ENCODE peak calls at places on chromosome 13, in nine cellular contexts. One of them, this sample, is unnamed. For H3K79me2, the result is how much of the 10 kb centered on the place peaks cover.

GRCh38 chr13:106393776-106394175 is 141.7 kb downstream of the EFNB2 start:
- DNase-seq in GM23338: no peak
- DNase-seq in Karpas-422: no peak
- DNase-seq in H1: no peak
- DNase-seq in DND-41: no peak
- DNase-seq in mammary epithelial cell: peak
- DNase-seq in H9: no peak
- DNase-seq in HCT116: no peak
- DNase-seq in astrocyte: no peak
- DNase-seq in this sample: peak

GRCh38 chr13:51932231-51932630 is 70.5 kb downstream of the CCDC70 start:
- DNase-seq in GM23338: no peak
- DNase-seq in Karpas-422: no peak
- DNase-seq in H1: no peak
- DNase-seq in DND-41: no peak
- DNase-seq in mammary epithelial cell: no peak
- DNase-seq in H9: no peak
- DNase-seq in HCT116: no peak
- DNase-seq in astrocyte: no peak
- DNase-seq in this sample: no peak

GRCh38 chr13:66992183-66992582 is 238.0 kb downstream of the PCDH9 start:
- DNase-seq in GM23338: no peak
- DNase-seq in Karpas-422: no peak
- DNase-seq in H1: no peak
- DNase-seq in DND-41: no peak
- DNase-seq in mammary epithelial cell: peak
- DNase-seq in H9: no peak
- DNase-seq in HCT116: no peak
- DNase-seq in astrocyte: peak
- DNase-seq in this sample: no peak

GRCh38 chr13:30593001-30593400 is 24.7 kb upstream of the USPL1 start:
- DNase-seq in GM23338: no peak
- DNase-seq in Karpas-422: no peak
- DNase-seq in H1: no peak
- DNase-seq in DND-41: no peak
- DNase-seq in mammary epithelial cell: no peak
- DNase-seq in H9: no peak
- DNase-seq in HCT116: no peak
- DNase-seq in astrocyte: no peak
- DNase-seq in this sample: no peak

GRCh38 chr13:78993792-78994191 is 334.8 kb upstream of the OBI1 start:
- DNase-seq in GM23338: peak
- DNase-seq in Karpas-422: no peak
- DNase-seq in H1: no peak
- DNase-seq in DND-41: no peak
- DNase-seq in mammary epithelial cell: no peak
- DNase-seq in H9: no peak
- DNase-seq in HCT116: no peak
- DNase-seq in astrocyte: no peak
- DNase-seq in this sample: no peak

GRCh38 chr13:56182598-56182997 is 958.1 kb upstream of the PRR20A start:
- DNase-seq in GM23338: no peak
- DNase-seq in Karpas-422: no peak
- DNase-seq in H1: no peak
- DNase-seq in DND-41: no peak
- DNase-seq in mammary epithelial cell: no peak
- DNase-seq in H9: no peak
- DNase-seq in HCT116: no peak
- DNase-seq in astrocyte: no peak
- DNase-seq in this sample: no peak

GRCh38 chr13:109140054-109140776 is 510.8 kb downstream of the MYO16 start:
- DNase-seq in GM23338: peak
- DNase-seq in Karpas-422: no peak
- DNase-seq in H1: no peak
- DNase-seq in DND-41: no peak
- DNase-seq in mammary epithelial cell: no peak
- DNase-seq in H9: no peak
- DNase-seq in HCT116: no peak
- DNase-seq in astrocyte: no peak
- DNase-seq in this sample: no peak

GRCh38 chr13:105290596-105290995 is 1244.9 kb downstream of the EFNB2 start:
- DNase-seq in GM23338: no peak
- DNase-seq in Karpas-422: no peak
- DNase-seq in H1: no peak
- DNase-seq in DND-41: no peak
- DNase-seq in mammary epithelial cell: no peak
- DNase-seq in H9: no peak
- DNase-seq in HCT116: no peak
- DNase-seq in astrocyte: no peak
- DNase-seq in this sample: no peak

GRCh38 chr13:30520571-30520970 is 54.8 kb upstream of the HMGB1 start:
- DNase-seq in GM23338: no peak
- DNase-seq in Karpas-422: no peak
- DNase-seq in H1: no peak
- DNase-seq in DND-41: no peak
- DNase-seq in mammary epithelial cell: peak
- DNase-seq in H9: no peak
- DNase-seq in HCT116: no peak
- DNase-seq in astrocyte: peak
- DNase-seq in this sample: no peak

GRCh38 chr13:106400282-106400681 is 135.2 kb downstream of the EFNB2 start:
- DNase-seq in GM23338: no peak
- DNase-seq in Karpas-422: no peak
- DNase-seq in H1: no peak
- DNase-seq in DND-41: no peak
- DNase-seq in mammary epithelial cell: no peak
- DNase-seq in H9: no peak
- DNase-seq in HCT116: no peak
- DNase-seq in astrocyte: no peak
- DNase-seq in this sample: no peak

GRCh38 chr13:101917833-101918755 is 465.6 kb downstream of the ITGBL1 start:
- DNase-seq in GM23338: peak
- DNase-seq in Karpas-422: no peak
- DNase-seq in H1: no peak
- DNase-seq in DND-41: no peak
- DNase-seq in mammary epithelial cell: no peak
- DNase-seq in H9: peak
- DNase-seq in HCT116: no peak
- DNase-seq in astrocyte: no peak
- DNase-seq in this sample: no peak

GRCh38 chr13:110070511-110071120 is 236.3 kb downstream of the COL4A1 start:
- DNase-seq in GM23338: no peak
- DNase-seq in Karpas-422: no peak
- DNase-seq in H1: no peak
- DNase-seq in DND-41: no peak
- DNase-seq in mammary epithelial cell: peak
- DNase-seq in H9: no peak
- DNase-seq in HCT116: no peak
- DNase-seq in astrocyte: peak
- DNase-seq in this sample: no peak

GRCh38 chr13:31476753-31477152 is 262.6 kb upstream of the RXFP2 start:
- DNase-seq in GM23338: peak
- DNase-seq in Karpas-422: no peak
- DNase-seq in H1: no peak
- DNase-seq in DND-41: no peak
- DNase-seq in mammary epithelial cell: no peak
- DNase-seq in H9: no peak
- DNase-seq in HCT116: no peak
- DNase-seq in astrocyte: peak
- DNase-seq in this sample: no peak

GRCh38 chr13:93201992-93202558 is 24.5 kb upstream of the GPC6 start:
- DNase-seq in GM23338: no peak
- DNase-seq in Karpas-422: no peak
- DNase-seq in H1: no peak
- DNase-seq in DND-41: no peak
- DNase-seq in mammary epithelial cell: no peak
- DNase-seq in H9: no peak
- DNase-seq in HCT116: no peak
- DNase-seq in astrocyte: no peak
- DNase-seq in this sample: no peak

GRCh38 chr13:108961542-108962125 is 332.2 kb downstream of the MYO16 start:
- DNase-seq in GM23338: peak
- DNase-seq in Karpas-422: peak
- DNase-seq in H1: no peak
- DNase-seq in DND-41: no peak
- DNase-seq in mammary epithelial cell: peak
- DNase-seq in H9: no peak
- DNase-seq in HCT116: peak
- DNase-seq in astrocyte: peak
- DNase-seq in this sample: peak

GRCh38 chr13:78609464-78610205 is 6.3 kb upstream of the POU4F1 start:
- DNase-seq in GM23338: peak
- DNase-seq in Karpas-422: no peak
- DNase-seq in H1: peak
- DNase-seq in DND-41: no peak
- DNase-seq in mammary epithelial cell: no peak
- DNase-seq in H9: peak
- DNase-seq in HCT116: no peak
- DNase-seq in astrocyte: no peak
- DNase-seq in this sample: no peak

GRCh38 chr13:71722206-71722605 is 144.8 kb downstream of the DACH1 start:
- DNase-seq in GM23338: no peak
- DNase-seq in Karpas-422: no peak
- DNase-seq in H1: no peak
- DNase-seq in DND-41: no peak
- DNase-seq in mammary epithelial cell: peak
- DNase-seq in H9: no peak
- DNase-seq in HCT116: no peak
- DNase-seq in astrocyte: peak
- DNase-seq in this sample: no peak

GRCh38 chr13:71727036-71727435 is 140.0 kb downstream of the DACH1 start:
- DNase-seq in GM23338: no peak
- DNase-seq in Karpas-422: no peak
- DNase-seq in H1: no peak
- DNase-seq in DND-41: no peak
- DNase-seq in mammary epithelial cell: no peak
- DNase-seq in H9: no peak
- DNase-seq in HCT116: no peak
- DNase-seq in astrocyte: no peak
- DNase-seq in this sample: no peak

GRCh38 chr13:71718931-71719330 is 148.1 kb downstream of the DACH1 start:
- DNase-seq in GM23338: no peak
- DNase-seq in Karpas-422: no peak
- DNase-seq in H1: no peak
- DNase-seq in DND-41: no peak
- DNase-seq in mammary epithelial cell: no peak
- DNase-seq in H9: no peak
- DNase-seq in HCT116: no peak
- DNase-seq in astrocyte: no peak
- DNase-seq in this sample: no peak

DNA sequence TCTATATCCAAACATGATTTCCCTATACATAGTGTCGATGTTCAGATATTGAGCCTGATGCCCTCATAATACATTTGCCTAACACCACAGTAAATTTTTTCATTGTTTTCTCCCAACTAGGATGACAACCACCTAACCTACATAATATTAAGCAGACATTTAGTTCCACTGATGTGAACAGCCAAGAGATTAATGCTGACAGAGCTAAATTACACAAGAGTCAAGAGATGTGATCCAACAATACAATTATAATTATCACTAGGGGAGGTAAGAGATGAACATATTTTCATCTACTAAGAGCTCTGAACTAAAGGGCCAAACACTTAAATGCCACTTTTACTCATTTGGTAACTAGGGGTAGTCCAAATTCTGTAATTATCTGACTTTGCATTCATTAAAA is 145.9 kb downstream of the DACH1 start:
- DNase-seq in GM23338: no peak
- DNase-seq in Karpas-422: no peak
- DNase-seq in H1: no peak
- DNase-seq in DND-41: no peak
- DNase-seq in mammary epithelial cell: no peak
- DNase-seq in H9: no peak
- DNase-seq in HCT116: no peak
- DNase-seq in astrocyte: no peak
- DNase-seq in this sample: no peak
- H3K79me2 ChIP-seq in GM23338: under half
- H3K79me2 ChIP-seq in Karpas-422: under half
- H3K79me2 ChIP-seq in H1: under half
- H3K79me2 ChIP-seq in DND-41: under half
- H3K79me2 ChIP-seq in mammary epithelial cell: under half
- H3K79me2 ChIP-seq in H9: under half
- H3K79me2 ChIP-seq in HCT116: under half
- H3K79me2 ChIP-seq in astrocyte: under half
- H3K79me2 ChIP-seq in this sample: under half

DNA sequence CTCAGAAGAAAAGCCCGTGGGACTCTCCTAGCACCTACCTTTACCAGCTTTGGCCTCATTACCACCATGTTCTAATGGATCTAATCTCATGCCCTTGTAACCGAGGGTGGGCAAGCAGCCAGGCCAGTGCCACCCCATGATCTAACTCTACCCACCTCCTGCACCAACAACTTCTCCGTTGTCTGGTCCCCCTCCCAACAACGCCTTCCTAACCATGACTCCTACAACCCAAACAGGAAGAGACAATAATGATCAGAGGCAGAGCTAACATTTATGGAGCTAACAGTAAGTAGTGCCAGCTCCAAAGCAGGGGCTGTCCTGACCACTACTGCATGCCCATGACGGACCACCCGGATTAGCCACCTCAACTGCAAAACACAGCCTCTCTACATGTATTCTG is 3.5 kb downstream of the USP12 start:
- DNase-seq in GM23338: no peak
- DNase-seq in Karpas-422: no peak
- DNase-seq in H1: no peak
- DNase-seq in DND-41: no peak
- DNase-seq in mammary epithelial cell: no peak
- DNase-seq in H9: no peak
- DNase-seq in HCT116: no peak
- DNase-seq in astrocyte: no peak
- DNase-seq in this sample: no peak
- H3K79me2 ChIP-seq in GM23338: half or more
- H3K79me2 ChIP-seq in Karpas-422: under half
- H3K79me2 ChIP-seq in H1: under half
- H3K79me2 ChIP-seq in DND-41: half or more
- H3K79me2 ChIP-seq in mammary epithelial cell: half or more
- H3K79me2 ChIP-seq in H9: under half
- H3K79me2 ChIP-seq in HCT116: half or more
- H3K79me2 ChIP-seq in astrocyte: half or more
- H3K79me2 ChIP-seq in this sample: half or more

GRCh38 chr13:26989261-26990007 is 182.2 kb downstream of the USP12 start:
- DNase-seq in GM23338: no peak
- DNase-seq in Karpas-422: no peak
- DNase-seq in H1: no peak
- DNase-seq in DND-41: no peak
- DNase-seq in mammary epithelial cell: no peak
- DNase-seq in H9: no peak
- DNase-seq in HCT116: no peak
- DNase-seq in astrocyte: no peak
- DNase-seq in this sample: no peak
- H3K79me2 ChIP-seq in GM23338: under half
- H3K79me2 ChIP-seq in Karpas-422: under half
- H3K79me2 ChIP-seq in H1: under half
- H3K79me2 ChIP-seq in DND-41: under half
- H3K79me2 ChIP-seq in mammary epithelial cell: under half
- H3K79me2 ChIP-seq in H9: under half
- H3K79me2 ChIP-seq in HCT116: under half
- H3K79me2 ChIP-seq in astrocyte: under half
- H3K79me2 ChIP-seq in this sample: under half

DNA sequence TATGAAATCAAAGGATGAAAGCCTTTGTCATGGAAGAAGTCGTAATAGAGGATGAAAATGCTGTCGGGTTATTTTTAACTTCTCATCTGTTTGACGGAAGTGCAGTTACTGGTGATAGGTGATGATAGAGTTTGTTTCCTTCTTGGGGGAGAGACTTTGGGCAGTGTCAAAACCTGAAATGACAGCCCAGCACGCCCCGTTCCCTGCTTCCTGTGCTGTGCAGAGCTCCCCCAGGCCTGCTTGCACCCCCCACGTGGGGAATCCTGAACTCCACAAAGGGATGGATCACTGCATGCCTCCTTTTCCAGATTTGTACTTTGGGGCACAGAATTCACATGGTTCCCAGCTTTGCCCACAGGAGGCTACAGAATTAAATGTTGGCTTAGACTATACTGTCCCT is 102.7 kb downstream of the ATP11A start:
- DNase-seq in GM23338: no peak
- DNase-seq in Karpas-422: no peak
- DNase-seq in H1: peak
- DNase-seq in DND-41: no peak
- DNase-seq in mammary epithelial cell: no peak
- DNase-seq in H9: peak
- DNase-seq in HCT116: no peak
- DNase-seq in astrocyte: no peak
- DNase-seq in this sample: no peak
- H3K79me2 ChIP-seq in GM23338: under half
- H3K79me2 ChIP-seq in Karpas-422: under half
- H3K79me2 ChIP-seq in H1: under half
- H3K79me2 ChIP-seq in DND-41: under half
- H3K79me2 ChIP-seq in mammary epithelial cell: under half
- H3K79me2 ChIP-seq in H9: under half
- H3K79me2 ChIP-seq in HCT116: under half
- H3K79me2 ChIP-seq in astrocyte: under half
- H3K79me2 ChIP-seq in this sample: under half